ENCODE peak calls at places on chromosomes 11 and 22, in four cellular contexts. S is HL-60, J is esophagus squamous epithelium, D is fibroblast of lung. W is an unnamed sample.

GRCh38 chr11:133821776-133822175 is 23.5 kb downstream of the SPATA19 start:
- DNase-seq in S (peak), J (no peak), D (peak), W (no peak)

GRCh38 chr22:23657712-23658111 is 25.6 kb upstream of the DRICH1 start:
- DNase-seq in S (no peak), J (no peak), D (no peak), W (no peak)

GRCh38 chr11:73478737-73479347 is 102.6 kb downstream of the RELT start:
- DNase-seq in S (no peak), J (no peak), D (peak), W (no peak)

GRCh38 chr11:440065-441042 is 1.5 kb downstream of the ANO9 start:
- DNase-seq in S (no peak), J (no peak), D (peak), W (no peak)

GRCh38 chr11:48116437-48116836 is 100.2 kb upstream of the OR4B1 start:
- DNase-seq in S (no peak), J (no peak), D (no peak), W (no peak)

GRCh38 chr22:43537019-43537585 is 125.3 kb downstream of the MPPED1 start:
- DNase-seq in S (no peak), J (no peak), D (no peak), W (peak)

GRCh38 chr11:125842319-125842948 is 9.3 kb downstream of the PATE4 start:
- DNase-seq in S (no peak), J (no peak), D (no peak), W (no peak)

GRCh38 chr11:87258171-87258833 is 220.6 kb downstream of the TMEM135 start:
- DNase-seq in S (no peak), J (no peak), D (no peak), W (no peak)

DNA sequence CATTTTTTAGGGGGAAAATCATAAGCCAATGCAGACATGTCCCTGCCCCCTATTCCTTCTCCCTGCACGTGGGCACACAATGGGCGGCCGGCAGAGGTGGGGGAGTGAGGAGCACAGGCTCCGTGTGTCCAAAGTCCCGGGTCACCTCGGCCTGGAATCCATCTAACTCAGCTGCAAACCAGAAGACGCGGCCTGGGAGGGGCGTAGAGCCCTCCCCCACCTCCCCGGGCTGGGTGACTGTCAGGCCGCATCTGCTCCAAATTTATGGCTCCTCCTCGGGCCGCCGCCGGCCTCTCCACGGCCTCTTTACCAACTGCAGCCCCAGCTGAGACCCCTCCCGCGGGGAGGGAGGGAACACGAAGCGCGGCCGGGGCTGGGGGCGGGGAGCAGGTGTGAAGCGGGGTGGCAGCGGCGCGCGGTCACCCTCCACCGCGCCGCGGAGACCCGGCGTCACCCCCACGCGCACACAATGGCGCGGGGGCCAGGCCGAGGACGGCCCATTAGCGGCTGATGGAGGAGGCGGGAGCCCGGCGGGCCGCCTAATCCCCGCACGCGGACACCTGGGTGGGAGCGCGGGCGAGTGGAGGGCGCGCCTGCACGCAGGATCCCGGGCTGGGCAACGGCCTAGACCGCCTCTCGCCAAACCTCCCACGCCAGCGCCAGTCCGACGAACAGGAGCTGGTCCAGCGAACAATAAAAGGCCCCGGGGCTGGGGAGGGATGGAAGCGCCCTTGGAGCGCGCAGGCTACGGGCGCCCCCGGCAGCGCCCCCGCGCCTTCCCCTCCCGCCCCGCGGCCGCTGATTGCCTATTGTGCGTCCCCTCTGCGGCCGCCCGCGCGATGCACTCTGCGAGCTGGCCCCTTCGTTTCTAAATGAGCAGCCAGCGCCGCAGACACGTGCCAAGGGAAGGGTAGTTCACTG is 25.9 kb upstream of the ROBO3 start:
- DNase-seq in S (no peak), J (no peak), D (no peak), W (no peak)
- H3K4me3 ChIP-seq in S (no peak), J (peak), D (peak), W (no peak)

GRCh38 chr22:38792833-38793232 is 1.1 kb downstream of the DNAL4 start:
- DNase-seq in S (no peak), J (no peak), D (peak), W (no peak)
- H3K4me3 ChIP-seq in S (no peak), J (peak), D (no peak), W (peak)

GRCh38 chr22:19108807-19109197 is 13.4 kb downstream of the DGCR2 start:
- DNase-seq in S (no peak), J (no peak), D (no peak), W (no peak)

GRCh38 chr22:19111140-19111539 is 11.1 kb downstream of the DGCR2 start:
- DNase-seq in S (no peak), J (no peak), D (no peak), W (no peak)

GRCh38 chr22:19111584-19111983 is 10.6 kb downstream of the DGCR2 start:
- DNase-seq in S (no peak), J (no peak), D (no peak), W (no peak)

GRCh38 chr22:19109198-19110063 is 12.8 kb downstream of the DGCR2 start:
- DNase-seq in S (peak), J (no peak), D (peak), W (no peak)

GRCh38 chr22:19110064-19110458 is 12.2 kb downstream of the DGCR2 start:
- DNase-seq in S (no peak), J (no peak), D (no peak), W (no peak)
- H3K4me3 ChIP-seq in S (no peak), J (no peak), D (no peak), W (no peak)

DNA sequence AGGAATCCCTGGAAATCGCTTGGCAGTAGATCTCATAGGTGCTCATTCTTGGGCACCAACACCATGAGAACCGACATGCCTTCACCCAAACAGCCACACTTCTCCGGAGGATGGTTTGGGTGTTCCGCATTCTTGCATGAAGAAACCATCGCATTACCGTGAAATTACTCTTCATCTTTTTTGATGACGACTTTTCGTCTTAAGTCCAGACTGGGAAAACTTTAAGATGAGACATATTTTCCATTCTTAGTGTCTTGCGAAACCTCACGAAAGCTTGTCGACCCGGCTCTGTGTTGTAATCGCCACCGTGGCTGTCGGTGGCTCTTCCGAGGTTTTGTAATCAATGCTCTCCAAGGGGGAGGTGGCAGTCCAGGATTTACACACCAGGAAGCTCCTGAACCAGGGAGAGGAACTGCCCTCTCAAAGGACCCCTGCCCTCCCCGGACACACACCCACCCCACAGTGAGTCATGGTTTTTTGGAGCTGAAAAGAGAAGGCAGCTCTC is 1.7 kb downstream of the TOM1 start:
- DNase-seq in S (peak), J (no peak), D (peak), W (no peak)
- H3K4me3 ChIP-seq in S (no peak), J (peak), D (peak), W (no peak)

DNA sequence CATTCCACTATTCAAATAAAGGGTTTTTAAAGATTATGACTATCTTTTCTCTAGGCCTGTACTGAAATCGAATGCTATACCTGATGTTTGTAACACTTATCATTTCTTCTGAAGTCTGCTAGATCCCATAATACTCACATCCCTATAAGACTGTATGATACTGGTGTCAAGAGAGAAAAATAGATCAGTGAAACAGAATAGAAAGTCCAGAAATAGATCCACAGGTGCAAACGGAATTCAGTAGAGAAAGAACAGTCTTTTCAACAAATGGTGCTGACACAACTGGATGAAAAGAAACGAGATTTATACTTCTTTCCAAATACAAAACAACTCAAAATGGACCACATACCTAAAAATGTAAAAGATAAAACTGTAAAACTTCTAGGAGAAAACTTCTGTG is 143.2 kb downstream of the APOL5 start:
- DNase-seq in S (no peak), J (no peak), D (no peak), W (no peak)
- H3K4me3 ChIP-seq in S (no peak), J (no peak), D (no peak), W (no peak)

DNA sequence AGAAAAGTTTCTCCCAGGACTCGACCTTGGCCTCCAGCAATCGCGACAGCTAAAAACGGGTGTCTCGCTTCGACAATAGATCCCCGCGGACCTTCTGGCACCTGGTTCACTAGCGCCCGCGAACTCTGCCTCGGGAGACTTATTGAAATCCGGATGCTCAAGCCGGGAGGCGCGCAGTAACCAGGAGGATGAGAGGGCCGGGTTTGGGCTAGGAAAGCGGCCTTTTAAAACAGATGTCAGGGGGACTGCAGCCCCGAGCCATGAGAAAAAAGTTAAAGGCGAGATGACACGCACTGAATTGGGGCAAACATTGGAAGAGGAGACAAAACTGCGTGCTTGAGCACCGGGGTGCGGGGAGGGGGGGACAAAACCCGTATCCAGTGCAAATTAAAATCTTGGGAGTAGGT is 637 bp upstream of the ZBTB16 start:
- DNase-seq in S (no peak), J (no peak), D (no peak), W (no peak)
- H3K4me3 ChIP-seq in S (peak), J (peak), D (no peak), W (no peak)

GRCh38 chr11:75779960-75780359 is 11.4 kb downstream of the DGAT2 start:
- DNase-seq in S (peak), J (no peak), D (no peak), W (no peak)

GRCh38 chr11:75780888-75781287 is 12.3 kb downstream of the DGAT2 start:
- DNase-seq in S (no peak), J (no peak), D (no peak), W (no peak)

GRCh38 chr11:75781296-75781695 is 12.7 kb downstream of the DGAT2 start:
- DNase-seq in S (no peak), J (no peak), D (no peak), W (no peak)

GRCh38 chr11:75777461-75778110 is 9.0 kb downstream of the DGAT2 start:
- DNase-seq in S (peak), J (no peak), D (no peak), W (no peak)

DNA sequence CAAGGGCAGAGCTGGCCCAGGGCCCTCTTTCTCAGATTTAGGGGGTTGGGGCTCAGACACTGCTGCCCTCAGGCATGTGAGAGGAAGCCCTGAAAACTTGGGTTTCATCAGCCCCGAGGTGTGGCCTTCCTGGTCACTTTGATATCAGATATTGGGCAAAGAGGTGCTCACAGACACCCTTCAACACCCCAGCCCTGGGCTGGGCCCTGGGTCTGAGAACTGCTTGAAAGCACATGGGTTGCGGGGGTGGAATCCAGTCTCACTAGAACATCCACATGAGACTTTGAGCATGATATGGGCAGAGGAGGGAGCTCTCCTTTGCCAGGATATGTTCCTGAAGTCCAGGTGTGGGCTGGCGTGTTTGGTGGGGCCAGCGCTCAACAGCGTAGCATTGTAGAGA is 10.4 kb downstream of the DGAT2 start:
- DNase-seq in S (no peak), J (no peak), D (no peak), W (no peak)
- H3K4me3 ChIP-seq in S (no peak), J (no peak), D (no peak), W (no peak)

GRCh38 chr22:20193761-20194494 is 43.1 kb upstream of the CCDC188 start:
- DNase-seq in S (no peak), J (no peak), D (no peak), W (no peak)
- H3K4me3 ChIP-seq in S (no peak), J (no peak), D (no peak), W (no peak)

W was measured in SJSA1.